ENCODE peak calls at places on chromosomes 2 and 18, in four cellular contexts. S is ovary, W is SK-N-SH, G is astrocyte. E is an unnamed sample.

GRCh38 chr18:51157215-51157614 is 40.3 kb downstream of the MEX3C start:
- DNase-seq in S (no peak), G (no peak), W (no peak), E (no peak)

GRCh38 chr18:75377258-75377657 is 50.2 kb downstream of the SMIM21 start:
- DNase-seq in G (peak; percentile 19), W (no peak), S (no peak), E (no peak)

GRCh38 chr18:34345738-34346137 is 121.0 kb upstream of the NOL4 start:
- DNase-seq in W (no peak), G (no peak), S (no peak), E (no peak)

GRCh38 chr2:142100967-142101366 is 29.8 kb downstream of the LRP1B start:
- DNase-seq in G (no peak), S (no peak), W (no peak), E (no peak)

GRCh38 chr18:35337256-35337655 is 7.0 kb downstream of the ZNF24 start:
- DNase-seq in S (no peak), G (no peak), W (no peak), E (no peak)

GRCh38 chr18:45845410-45845809 is 19.9 kb downstream of the SIGLEC15 start:
- DNase-seq in G (peak; percentile 23), W (no peak), S (no peak), E (no peak)

GRCh38 chr2:132620115-132620514 is 49.9 kb downstream of the LYPD1 start:
- DNase-seq in W (no peak), G (peak; percentile 27), S (no peak), E (no peak)

GRCh38 chr2:7449287-7449686 is 532.1 kb downstream of the RNF144A start:
- DNase-seq in S (no peak), W (no peak), G (no peak), E (no peak)

GRCh38 chr2:172079838-172080640 is 5.3 kb upstream of the DLX1 start:
- DNase-seq in W (no peak), S (no peak), G (no peak), E (no peak)

GRCh38 chr2:238744951-238745350 is 102.9 kb upstream of the TWIST2 start:
- DNase-seq in W (no peak), S (no peak), G (no peak), E (no peak)

GRCh38 chr2:234451242-234451641 is 45.6 kb downstream of the ARL4C start:
- DNase-seq in S (no peak), G (peak; percentile 51), W (no peak), E (no peak)

GRCh38 chr2:3642521-3643215 is 15.3 kb upstream of the ALLC start:
- DNase-seq in S (peak; percentile 11), W (no peak), G (no peak), E (no peak)

DNA sequence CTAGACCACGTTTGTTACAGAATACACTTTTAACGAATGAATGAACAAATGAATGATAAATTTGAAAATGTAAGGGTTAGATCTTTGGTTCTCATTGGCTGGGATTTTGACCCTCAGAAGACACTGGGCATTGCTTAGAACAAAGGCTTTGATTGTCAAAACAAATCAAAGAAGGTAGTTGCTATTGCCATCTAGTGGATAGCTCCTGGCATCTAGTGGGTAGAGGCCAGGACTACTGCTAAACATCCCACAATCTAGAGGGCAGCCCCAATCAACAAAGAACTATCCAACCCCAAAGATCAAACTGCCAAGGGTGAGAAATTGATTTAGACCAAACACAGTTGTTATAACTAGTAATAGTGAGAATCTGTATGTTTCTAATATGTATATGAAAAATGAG is 552.3 kb downstream of the KCNJ3 start:
- DNase-seq in S (no peak), G (no peak), W (peak; percentile 5), E (no peak)
- TF ChIP-seq CTCF in S (no peak), G (no peak), W (peak; percentile 55), E (peak; percentile 19)

DNA sequence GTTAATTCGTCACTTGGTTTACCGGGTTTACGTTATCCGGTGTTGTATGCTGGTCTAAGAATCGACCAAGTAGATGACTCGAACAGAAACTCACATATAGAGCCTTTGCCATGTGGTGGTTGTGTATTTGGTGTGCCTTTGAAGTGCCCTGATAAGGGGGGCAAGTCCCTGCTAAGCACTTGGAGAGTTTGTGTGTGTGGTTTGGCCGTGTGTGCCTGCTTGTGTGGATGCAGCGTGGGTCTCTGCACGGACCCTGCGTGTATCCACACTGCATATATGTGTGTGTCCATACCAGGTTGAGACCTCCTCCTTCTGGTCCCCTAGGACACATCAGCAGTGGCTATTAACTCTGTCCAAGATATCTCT is 2.4 kb upstream of the CELF4 start:
- DNase-seq in G (no peak), W (no peak), S (no peak), E (no peak)
- H3K4me3 ChIP-seq in G (no peak overlapping the region), W (no peak overlapping the region), S (no peak overlapping the region), E (no peak overlapping the region)

GRCh38 chr2:170394988-170395387 is 217.0 kb downstream of the MYO3B start:
- DNase-seq in W (no peak), G (no peak), S (no peak), E (no peak)
- TF ChIP-seq CTCF in W (no peak), G (no peak), S (no peak), E (peak; percentile 13)

GRCh38 chr2:54285451-54285850 is 29.4 kb upstream of the TSPYL6 start:
- DNase-seq in W (no peak), G (no peak), S (no peak), E (no peak)

GRCh38 chr2:54287532-54287931 is 31.5 kb upstream of the TSPYL6 start:
- DNase-seq in W (no peak), S (no peak), G (peak; percentile 44), E (no peak)

GRCh38 chr2:54284801-54285200 is 28.8 kb upstream of the TSPYL6 start:
- DNase-seq in G (no peak), S (no peak), W (no peak), E (no peak)

GRCh38 chr2:54289942-54290702 is 34.1 kb upstream of the TSPYL6 start:
- DNase-seq in W (no peak), G (no peak), S (no peak), E (no peak)
- H3K4me3 ChIP-seq in W (no peak overlapping the region), G (peak overlapping the region; percentile 38), S (no peak overlapping the region), E (no peak overlapping the region)

GRCh38 chr2:71547616-71548285 is 94.4 kb downstream of the DYSF start:
- DNase-seq in W (no peak), G (no peak), S (no peak), E (no peak)

GRCh38 chr2:71546275-71546638 is 92.9 kb downstream of the DYSF start:
- DNase-seq in S (no peak), G (no peak), W (no peak), E (no peak)

GRCh38 chr2:71546777-71547281 is 93.5 kb downstream of the DYSF start:
- DNase-seq in W (no peak), S (no peak), G (no peak), E (no peak)

GRCh38 chr2:71550801-71551630 is 97.7 kb downstream of the DYSF start:
- DNase-seq in S (no peak), G (no peak), W (no peak), E (no peak)

DNA sequence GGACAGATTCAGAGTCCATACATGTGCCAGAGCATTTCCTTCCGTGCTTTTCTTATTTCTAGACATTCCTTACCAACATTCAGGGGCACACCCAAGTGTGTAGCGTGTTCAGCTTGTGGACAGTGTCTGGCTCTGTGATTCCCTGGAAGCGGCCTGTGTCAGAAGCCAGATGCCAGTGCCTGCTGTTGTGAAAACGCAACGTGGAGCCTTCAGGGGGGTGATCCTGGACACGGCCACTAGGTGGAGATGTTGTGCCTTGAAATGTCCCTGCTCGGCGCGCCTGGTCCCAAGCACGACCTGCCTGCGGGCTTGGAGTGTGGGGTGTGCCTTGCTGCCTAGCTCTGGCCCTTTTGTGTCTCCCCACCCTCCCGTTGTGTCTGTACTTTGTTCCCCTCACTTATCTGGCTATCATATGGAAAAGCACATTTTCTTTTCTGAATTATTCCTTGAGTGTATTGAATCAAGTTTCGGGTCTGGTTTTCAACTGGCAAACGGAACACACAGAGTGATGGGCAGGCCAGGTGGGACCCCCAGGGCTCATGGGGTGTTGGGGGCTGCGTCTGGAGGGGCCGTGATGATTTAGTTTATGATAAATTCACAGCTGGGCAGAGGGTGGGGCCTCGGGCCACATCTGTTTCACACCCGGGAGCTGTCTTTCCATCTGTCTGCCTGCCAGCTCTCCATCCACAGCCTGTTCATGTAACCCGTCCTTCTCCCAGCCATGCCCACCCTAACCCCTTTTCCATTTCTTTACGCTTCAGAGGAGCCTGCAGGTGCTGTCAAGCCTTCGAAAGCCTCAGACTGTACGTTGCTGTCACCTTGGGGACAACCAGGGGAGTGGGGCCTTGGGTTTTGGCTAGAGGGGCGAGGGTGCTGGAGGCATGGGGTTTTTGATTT is 95.5 kb downstream of the DYSF start:
- DNase-seq in G (no peak), S (peak; percentile 59), W (peak; percentile 90), E (peak; percentile 48)
- TF ChIP-seq CTCF in G (peak; percentile 59), S (peak; percentile 45), W (peak; percentile 76), E (peak; percentile 73)

DNA sequence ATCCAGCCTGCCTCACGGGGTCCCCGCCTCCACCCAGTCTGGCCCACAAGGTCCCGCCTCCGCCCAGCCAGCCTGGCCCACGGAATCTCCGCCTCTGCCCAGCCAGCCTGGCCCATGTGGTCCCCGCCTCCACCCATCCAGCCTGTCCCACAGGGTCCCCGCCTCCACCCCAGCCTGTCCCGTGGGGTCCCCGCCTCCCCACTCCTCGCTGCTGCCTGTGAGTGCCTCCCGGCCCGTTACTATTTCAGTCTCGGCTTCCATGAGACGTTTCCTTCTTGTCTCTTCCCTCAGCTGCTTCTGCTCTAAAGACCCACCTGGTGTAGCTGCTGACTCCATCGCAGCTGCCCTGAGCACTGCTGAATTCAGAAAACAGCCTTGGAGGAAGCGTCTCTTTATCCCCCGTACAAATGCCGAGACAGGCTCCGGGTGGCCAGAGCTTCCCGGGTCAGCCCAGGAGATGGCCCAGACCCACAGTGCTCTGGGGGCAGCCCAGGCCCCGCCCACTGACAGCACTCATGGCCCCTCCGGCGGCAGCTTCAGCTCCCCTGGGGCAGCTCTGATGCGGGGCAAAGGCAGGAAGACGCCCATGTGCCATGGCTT is 69.8 kb downstream of the NFATC1 start:
- DNase-seq in G (no peak), W (no peak), S (no peak), E (peak; percentile 26)
- H3K4me3 ChIP-seq in G (no peak overlapping the region), W (no peak overlapping the region), S (no peak overlapping the region), E (peak overlapping the region; percentile 21)

GRCh38 chr2:111208639-111209038 is 87.9 kb downstream of the BCL2L11 start:
- DNase-seq in W (no peak), S (no peak), G (no peak), E (no peak)
- TF ChIP-seq CTCF in W (no peak), S (no peak), G (no peak), E (no peak)

E was measured in fibroblast of villous mesenchyme.